ENCODE peak calls at places on chromosome 10, in ten cellular contexts. L, N, A, E, G, W, S, Z, R and T are unnamed samples.

GRCh38 chr10:70324341-70324861 is 40.6 kb upstream of the NPFFR1 start:
- DNase-seq in N (peak; percentile 49), E (peak; percentile 49), W (no peak), A (no peak), R (no peak), G (no peak), Z (no peak), S (no peak), L (no peak), T (peak; percentile 32)

GRCh38 chr10:68087338-68088029 is 12.4 kb upstream of the HERC4 start:
- DNase-seq in L (no peak), A (no peak), G (no peak), R (no peak), E (no peak), N (no peak), S (peak; percentile 58), Z (no peak), W (no peak), T (no peak)

GRCh38 chr10:47264797-47265281 is 35.2 kb upstream of the GDF10 start:
- DNase-seq in S (no peak), N (no peak), L (no peak), E (no peak), G (no peak), A (no peak), Z (no peak), W (no peak), R (peak; percentile 4), T (no peak)

GRCh38 chr10:43138757-43139241 is 554 bp downstream of the CSGALNACT2 start:
- DNase-seq in N (no peak), E (peak; percentile 46), S (peak; percentile 42), L (no peak), W (no peak), A (peak; percentile 55), G (no peak), R (peak; percentile 29), Z (no peak), T (peak; percentile 50)

GRCh38 chr10:34298371-34298818 is 516.7 kb downstream of the PARD3 start:
- DNase-seq in E (no peak), S (no peak), G (no peak), A (no peak), W (no peak), L (no peak), N (no peak), Z (no peak), R (no peak), T (no peak)

GRCh38 chr10:73076361-73077183 is 20.1 kb downstream of the P4HA1 start:
- DNase-seq in N (peak; percentile 78), Z (peak; percentile 37), E (peak; percentile 89), A (peak; percentile 85), S (no peak), G (no peak), R (peak; percentile 41), L (no peak), W (peak; percentile 38), T (no peak)

GRCh38 chr10:106399112-106399511 is 765.4 kb downstream of the SORCS1 start:
- DNase-seq in G (no peak), S (no peak), W (no peak), Z (no peak), L (no peak), N (no peak), R (no peak), A (no peak), E (no peak), T (no peak)

GRCh38 chr10:12484945-12485805 is 135.8 kb downstream of the CAMK1D start:
- DNase-seq in W (no peak), A (no peak), S (no peak), G (no peak), Z (no peak), E (no peak), L (no peak), N (peak; percentile 83), R (peak; percentile 53), T (no peak)

GRCh38 chr10:4154317-4154716 is 369.3 kb upstream of the KLF6 start:
- DNase-seq in A (no peak), L (no peak), N (no peak), Z (no peak), S (no peak), E (peak; percentile 11), G (no peak), W (no peak), R (no peak), T (no peak)

GRCh38 chr10:4162571-4163286 is 377.7 kb upstream of the KLF6 start:
- DNase-seq in L (no peak), N (no peak), R (no peak), S (no peak), G (no peak), Z (no peak), E (no peak), W (no peak), A (no peak), T (no peak)

GRCh38 chr10:4159173-4159572 is 374.2 kb upstream of the KLF6 start:
- DNase-seq in N (no peak), L (no peak), G (no peak), W (no peak), A (no peak), E (no peak), S (no peak), R (no peak), Z (no peak), T (no peak)
- TF ChIP-seq CTCF in N (no peak), L (no peak), G (no peak), W (no peak), A (no peak), E (no peak), S (no peak), R (no peak), Z (no peak), T (no peak)

DNA sequence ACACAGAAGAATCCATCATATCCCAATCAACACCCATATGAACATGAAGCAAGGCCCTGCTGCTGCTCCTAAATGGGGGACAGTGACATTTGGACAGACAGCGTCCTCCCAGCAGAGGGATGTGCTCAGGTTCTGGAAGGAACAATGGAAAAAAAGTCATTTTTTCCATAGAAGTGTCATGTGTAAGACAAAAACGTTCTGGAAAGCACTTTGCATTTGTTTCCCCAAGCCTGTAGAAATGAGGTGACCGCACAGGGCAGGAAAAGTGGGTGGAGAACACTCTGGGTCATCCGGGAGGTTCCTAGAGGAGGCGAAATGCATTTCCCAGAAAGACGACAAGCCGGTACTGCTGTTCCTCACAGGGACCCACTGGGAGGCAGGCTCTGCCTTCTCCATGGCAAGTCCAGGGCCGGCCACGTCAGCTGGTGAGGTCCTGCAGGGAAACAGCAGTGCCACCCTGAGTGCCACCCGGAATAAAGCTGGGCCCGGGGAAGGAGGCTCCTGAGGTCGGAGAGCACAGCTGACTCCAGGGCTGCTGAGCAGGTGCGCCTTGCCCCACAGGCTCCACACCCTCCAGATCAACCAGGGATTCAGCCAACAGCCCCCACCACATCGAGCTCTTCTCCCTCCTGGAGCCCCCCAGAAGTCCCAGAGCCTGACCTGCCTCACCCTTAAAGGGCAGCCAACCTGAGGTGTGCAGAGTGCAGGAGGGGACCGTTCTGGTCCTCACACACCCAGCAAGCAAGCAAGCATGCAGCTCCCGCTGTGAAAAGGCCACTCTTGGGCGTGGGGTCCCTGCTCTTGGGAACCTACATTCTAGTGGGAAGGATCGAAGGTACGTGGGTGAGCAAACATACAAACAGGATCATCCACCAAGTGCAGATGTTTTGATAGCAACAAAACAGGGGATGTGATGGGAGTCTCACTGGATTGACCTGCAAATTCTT is 28.8 kb upstream of the INPP5A start:
- DNase-seq in S (no peak), R (no peak), L (no peak), E (no peak), N (peak; percentile 88), W (no peak), A (no peak), Z (no peak), G (no peak), T (no peak)
- TF ChIP-seq CTCF in S (no peak), R (no peak), L (no peak), E (no peak), N (peak; percentile 72), W (no peak), A (peak; percentile 10), Z (no peak), G (peak; percentile 28), T (no peak)

GRCh38 chr10:1534820-1535219 is 202.5 kb downstream of the ADARB2 start:
- DNase-seq in E (no peak), S (no peak), L (no peak), A (no peak), R (no peak), G (no peak), N (no peak), Z (no peak), W (no peak), T (no peak)

GRCh38 chr10:1530871-1531517 is 206.3 kb downstream of the ADARB2 start:
- DNase-seq in G (no peak), N (peak; percentile 52), S (no peak), L (no peak), Z (no peak), A (no peak), E (no peak), R (no peak), W (no peak), T (no peak)

GRCh38 chr10:1532636-1533035 is 204.7 kb downstream of the ADARB2 start:
- DNase-seq in L (no peak), E (no peak), A (no peak), G (no peak), S (no peak), Z (no peak), N (peak; percentile 48), R (no peak), W (no peak), T (no peak)

GRCh38 chr10:1529806-1530413 is 207.4 kb downstream of the ADARB2 start:
- DNase-seq in E (no peak), N (peak; percentile 59), L (no peak), S (no peak), R (no peak), G (no peak), Z (no peak), W (no peak), A (no peak), T (no peak)

GRCh38 chr10:1531883-1532597 is 205.3 kb downstream of the ADARB2 start:
- DNase-seq in R (no peak), A (no peak), N (peak; percentile 1), Z (no peak), G (no peak), W (no peak), S (no peak), E (no peak), L (no peak), T (no peak)
- TF ChIP-seq CTCF in R (no peak), A (no peak), N (no peak), Z (no peak), G (no peak), W (no peak), S (no peak), E (no peak), L (no peak), T (no peak)

GRCh38 chr10:103599907-103600306 is 106.4 kb downstream of the NEURL1 start:
- DNase-seq in S (no peak), G (no peak), A (no peak), R (no peak), E (no peak), N (no peak), Z (no peak), W (no peak), L (no peak), T (no peak)

GRCh38 chr10:103600956-103601569 is 107.6 kb downstream of the NEURL1 start:
- DNase-seq in S (no peak), A (no peak), G (peak; percentile 15), Z (no peak), N (no peak), L (no peak), R (no peak), W (no peak), E (no peak), T (no peak)

GRCh38 chr10:103599211-103599610 is 105.7 kb downstream of the NEURL1 start:
- DNase-seq in R (no peak), W (no peak), Z (no peak), L (no peak), E (no peak), G (peak; percentile 44), S (no peak), N (no peak), A (no peak), T (no peak)

GRCh38 chr10:103600325-103600724 is 106.8 kb downstream of the NEURL1 start:
- DNase-seq in W (no peak), N (no peak), R (no peak), L (no peak), E (no peak), A (no peak), Z (no peak), S (no peak), G (peak; percentile 19), T (no peak)

GRCh38 chr10:103598654-103599115 is 105.2 kb downstream of the NEURL1 start:
- DNase-seq in S (peak; percentile 60), E (peak; percentile 79), W (no peak), A (peak; percentile 82), Z (peak; percentile 28), R (peak; percentile 70), N (no peak), L (peak; percentile 26), G (peak; percentile 57), T (peak; percentile 78)
- TF ChIP-seq CTCF in S (peak; percentile 75), E (peak; percentile 82), W (peak; percentile 62), A (peak; percentile 88), Z (peak; percentile 75), R (peak; percentile 56), N (peak; percentile 81), L (peak; percentile 82), G (peak; percentile 86), T (peak; percentile 60)